ENCODE peak calls at places on chromosomes 4 and X, in ten cellular contexts. B is stromal cell of bone marrow, L is NCI-H510A treated with DMSO at 0.1 percent for 48 hours, P is choroid plexus epithelial cell, F is NCI-H1105, G is HEK293T, U is ELR, I is AG20443, N is breast epithelium, Q is non-pigmented ciliary epithelial cell. T is an unnamed sample.
A peak's percentile ranks its signal among the peaks of the same experiment; 100 is the strongest.

GRCh38 chrX:38206036-38206435 is 14.6 kb downstream of the SRPX start:
- DNase-seq in Q (no peak), G (no peak), F (no peak), N (no peak), P (no peak), I (peak; percentile 49), L (no peak), U (peak; percentile 74), B (no peak), T (no peak)

GRCh38 chr4:78885598-78885997 is 53.6 kb downstream of the PAQR3 start:
- DNase-seq in Q (no peak), G (no peak), P (no peak), U (no peak), L (no peak), I (peak; percentile 25), N (no peak), B (no peak), F (no peak), T (no peak)

GRCh38 chr4:88275516-88275915 is 8.8 kb downstream of the PPM1K start:
- DNase-seq in N (no peak), B (peak; percentile 14), P (peak; percentile 25), Q (no peak), I (peak; percentile 47), L (no peak), U (no peak), G (no peak), F (no peak), T (no peak)

GRCh38 chr4:13944095-13944501 is 316.6 kb upstream of the BOD1L1 start:
- DNase-seq in U (no peak), G (no peak), I (no peak), N (peak; percentile 62), Q (no peak), L (no peak), B (no peak), F (no peak), P (no peak), T (no peak)

GRCh38 chr4:13992975-13993495 is 365.5 kb upstream of the BOD1L1 start:
- DNase-seq in B (no peak), P (no peak), U (no peak), F (no peak), G (no peak), Q (no peak), I (no peak), L (no peak), N (no peak), T (no peak)

GRCh38 chr4:84887824-84888223 is 78.7 kb downstream of the WDFY3 start:
- DNase-seq in L (no peak), P (peak; percentile 62), F (no peak), U (peak; percentile 76), B (peak; percentile 40), G (no peak), N (no peak), Q (no peak), I (peak; percentile 19), T (no peak)

GRCh38 chr4:38062088-38062893 is 102.1 kb downstream of the PTTG2 start:
- DNase-seq in B (peak; percentile 67), Q (no peak), I (peak; percentile 82), N (peak; percentile 67), U (peak; percentile 72), P (peak; percentile 89), G (peak; percentile 61), L (peak; percentile 59), F (peak; percentile 41), T (peak; percentile 67)

GRCh38 chr4:22870847-22871246 is 178.1 kb downstream of the GBA3 start:
- DNase-seq in G (no peak), N (no peak), F (no peak), B (no peak), P (no peak), L (no peak), I (no peak), U (no peak), Q (no peak), T (no peak)

GRCh38 chrX:139448996-139449395 is 81.5 kb upstream of the F9 start:
- DNase-seq in Q (peak; percentile 24), G (no peak), P (peak; percentile 1), F (no peak), B (no peak), N (no peak), I (peak; percentile 9), U (no peak), L (no peak), T (no peak)

GRCh38 chr4:8391972-8392371 is 48.6 kb downstream of the ACOX3 start:
- DNase-seq in P (peak; percentile 97), N (peak; percentile 42), I (peak; percentile 74), L (peak; percentile 39), U (peak; percentile 59), F (no peak), Q (peak; percentile 66), B (peak; percentile 44), G (no peak), T (no peak)

GRCh38 chrX:134572816-134573682 is 85.2 kb downstream of the PLAC1 start:
- DNase-seq in U (peak; percentile 81), F (no peak), B (no peak), I (no peak), P (no peak), Q (no peak), N (no peak), L (no peak), G (no peak), T (no peak)

GRCh38 chr4:12458621-12459020 is 1025.5 kb downstream of the RAB28 start:
- DNase-seq in L (no peak), P (no peak), Q (no peak), U (no peak), N (no peak), I (no peak), G (no peak), F (no peak), B (no peak), T (no peak)

GRCh38 chr4:25654971-25655963 is at the start of gene SLC34A2:
- DNase-seq in U (no peak), B (no peak), G (no peak), Q (no peak), P (no peak), N (peak; percentile 23), L (peak; percentile 29), F (peak; percentile 7), I (no peak), T (peak; percentile 66)

GRCh38 chr4:69849969-69850368 is 10.0 kb downstream of the SULT1E1 start:
- DNase-seq in I (no peak), L (no peak), U (no peak), Q (no peak), G (no peak), P (no peak), F (no peak), N (no peak), B (no peak), T (no peak)

GRCh38 chrX:123818243-123818642 is 41.6 kb upstream of the XIAP start:
- DNase-seq in B (peak; percentile 46), F (no peak), I (peak; percentile 50), N (no peak), Q (peak; percentile 38), L (no peak), G (no peak), P (peak; percentile 51), U (peak; percentile 92), T (no peak)

GRCh38 chrX:2371026-2371778 is 129.6 kb downstream of the DHRSX start:
- DNase-seq in L (no peak), Q (no peak), I (no peak), B (no peak), N (no peak), F (no peak), P (peak; percentile 80), G (no peak), U (no peak), T (no peak)

GRCh38 chrX:115378471-115378870 is 89.0 kb downstream of the LUZP4 start:
- DNase-seq in I (no peak), N (no peak), U (peak; percentile 16), Q (no peak), G (no peak), B (no peak), F (no peak), L (no peak), P (peak; percentile 82), T (no peak)

GRCh38 chrX:13717697-13718483 is 16.5 kb downstream of the TRAPPC2 start:
- DNase-seq in Q (no peak), F (no peak), G (no peak), L (no peak), N (no peak), P (peak; percentile 23), U (no peak), B (peak; percentile 84), I (peak; percentile 51), T (no peak)

GRCh38 chr4:8334786-8335460 is 65.4 kb downstream of the HTRA3 start:
- DNase-seq in F (no peak), B (no peak), U (no peak), Q (no peak), I (no peak), N (no peak), L (no peak), P (no peak), G (no peak), T (no peak)

GRCh38 chrX:56995271-56995994 is at the start of gene SPIN3:
- DNase-seq in G (peak; percentile 71), P (peak; percentile 72), L (peak; percentile 83), Q (peak; percentile 23), N (peak; percentile 61), F (peak; percentile 86), I (peak; percentile 75), U (peak; percentile 75), B (peak; percentile 28), T (peak; percentile 96)

GRCh38 chrX:30957753-30958152 is 68.7 kb upstream of the TAB3 start:
- DNase-seq in P (peak; percentile 60), G (no peak), B (no peak), Q (no peak), U (peak; percentile 27), L (no peak), N (peak; percentile 35), F (no peak), I (peak; percentile 64), T (no peak)

GRCh38 chr4:134952775-134953174 is 751.2 kb upstream of the PABPC4L start:
- DNase-seq in P (no peak), N (no peak), I (no peak), U (no peak), F (no peak), G (no peak), B (no peak), L (no peak), Q (no peak), T (no peak)